ENCODE peak calls at places on chromosome 2, in eight cellular contexts. W is AG04449, K is kidney epithelial cell, M is esophagus squamous epithelium, C is uterus, G is heart right ventricle, S is foreskin fibroblast, B is lower leg skin. N is an unnamed sample.

GRCh38 chr2:159228006-159228655 is 58.4 kb downstream of the WDSUB1 start:
- DNase-seq in K (no peak), M (no peak), G (no peak), S (peak; percentile 83), C (no peak), W (peak; percentile 67), B (no peak), N (no peak)

GRCh38 chr2:107392241-107392704 is 434.4 kb upstream of the RGPD4 start:
- DNase-seq in G (no peak), B (no peak), S (no peak), W (no peak), K (no peak), C (no peak), M (no peak), N (no peak)

GRCh38 chr2:207765541-207765940 is 4.2 kb downstream of the FZD5 start:
- DNase-seq in G (no peak), K (no peak), C (no peak), B (no peak), W (no peak), M (no peak), S (no peak), N (peak; percentile 62)

GRCh38 chr2:158618859-158619490 is 162.2 kb downstream of the PKP4 start:
- DNase-seq in G (no peak), B (no peak), W (no peak), M (no peak), S (no peak), K (no peak), C (no peak), N (no peak)

GRCh38 chr2:130822766-130823165 is 13.9 kb upstream of the ARHGEF4 start:
- DNase-seq in S (no peak), G (no peak), B (no peak), M (no peak), W (no peak), C (no peak), K (no peak), N (no peak)

GRCh38 chr2:152240559-152241231 is 65.1 kb upstream of the STAM2 start:
- DNase-seq in W (no peak), G (no peak), M (no peak), S (peak; percentile 74), B (no peak), C (no peak), K (no peak), N (no peak)

GRCh38 chr2:212912445-212913103 is 238.8 kb downstream of the IKZF2 start:
- DNase-seq in B (peak; percentile 42), K (peak; percentile 34), M (no peak), G (no peak), S (peak; percentile 45), W (no peak), C (no peak), N (no peak)

GRCh38 chr2:17845806-17846205 is 29.5 kb downstream of the MSGN1 start:
- DNase-seq in S (no peak), M (no peak), B (no peak), K (no peak), W (no peak), C (no peak), G (no peak), N (no peak)

GRCh38 chr2:219490600-219491130 is 8.0 kb upstream of the GMPPA start:
- DNase-seq in W (no peak), S (no peak), K (no peak), C (no peak), B (no peak), M (no peak), G (no peak), N (peak; percentile 65)

GRCh38 chr2:219490186-219490585 is 8.5 kb upstream of the GMPPA start:
- DNase-seq in K (no peak), G (no peak), S (no peak), C (no peak), B (no peak), M (no peak), W (no peak), N (no peak)

GRCh38 chr2:219491278-219491967 is 7.3 kb upstream of the GMPPA start:
- DNase-seq in C (no peak), M (no peak), B (no peak), W (no peak), S (no peak), K (no peak), G (peak; percentile 45), N (no peak)

GRCh38 chr2:219493086-219493485 is 5.6 kb upstream of the GMPPA start:
- DNase-seq in B (no peak), K (no peak), W (no peak), S (no peak), M (no peak), C (no peak), G (no peak), N (no peak)

DNA sequence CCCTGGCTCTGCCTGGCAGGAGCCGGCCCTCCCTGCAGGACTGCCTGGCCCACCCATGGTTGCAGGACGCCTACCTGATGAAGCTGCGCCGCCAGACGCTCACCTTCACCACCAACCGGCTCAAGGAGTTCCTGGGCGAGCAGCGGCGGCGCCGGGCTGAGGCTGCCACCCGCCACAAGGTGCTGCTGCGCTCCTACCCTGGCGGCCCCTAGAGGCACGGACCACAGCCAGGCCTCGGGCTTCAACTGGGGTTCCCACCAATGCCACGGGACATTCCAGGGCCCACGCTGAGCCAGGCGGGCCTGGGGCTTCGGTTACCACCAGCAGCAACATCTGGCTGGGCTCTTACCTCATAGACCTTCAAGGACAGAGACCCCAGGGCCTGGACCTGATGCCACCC is 6.1 kb upstream of the GMPPA start:
- DNase-seq in C (no peak), B (no peak), S (no peak), G (no peak), W (no peak), M (no peak), K (no peak), N (no peak)
- TF ChIP-seq CTCF in C (no peak), B (no peak), S (no peak), G (no peak), W (no peak), M (no peak), K (no peak), N (no peak)

GRCh38 chr2:8337321-8337720 is 344.5 kb upstream of the ID2 start:
- DNase-seq in S (no peak), M (no peak), K (no peak), W (no peak), B (no peak), G (no peak), C (no peak), N (no peak)
- H3K4me3 ChIP-seq in S (no peak overlapping the region), M (no peak overlapping the region), K (no peak overlapping the region), W (no peak overlapping the region), B (no peak overlapping the region), G (no peak overlapping the region), C (no peak overlapping the region), N (no peak overlapping the region)

GRCh38 chr2:116674188-116674587 is 1140.3 kb upstream of the DDX18 start:
- DNase-seq in W (no peak), M (no peak), B (no peak), K (no peak), G (no peak), S (no peak), C (no peak), N (no peak)
- TF ChIP-seq CTCF in W (no peak), M (no peak), B (no peak), K (no peak), G (no peak), S (no peak), C (no peak), N (no peak)

DNA sequence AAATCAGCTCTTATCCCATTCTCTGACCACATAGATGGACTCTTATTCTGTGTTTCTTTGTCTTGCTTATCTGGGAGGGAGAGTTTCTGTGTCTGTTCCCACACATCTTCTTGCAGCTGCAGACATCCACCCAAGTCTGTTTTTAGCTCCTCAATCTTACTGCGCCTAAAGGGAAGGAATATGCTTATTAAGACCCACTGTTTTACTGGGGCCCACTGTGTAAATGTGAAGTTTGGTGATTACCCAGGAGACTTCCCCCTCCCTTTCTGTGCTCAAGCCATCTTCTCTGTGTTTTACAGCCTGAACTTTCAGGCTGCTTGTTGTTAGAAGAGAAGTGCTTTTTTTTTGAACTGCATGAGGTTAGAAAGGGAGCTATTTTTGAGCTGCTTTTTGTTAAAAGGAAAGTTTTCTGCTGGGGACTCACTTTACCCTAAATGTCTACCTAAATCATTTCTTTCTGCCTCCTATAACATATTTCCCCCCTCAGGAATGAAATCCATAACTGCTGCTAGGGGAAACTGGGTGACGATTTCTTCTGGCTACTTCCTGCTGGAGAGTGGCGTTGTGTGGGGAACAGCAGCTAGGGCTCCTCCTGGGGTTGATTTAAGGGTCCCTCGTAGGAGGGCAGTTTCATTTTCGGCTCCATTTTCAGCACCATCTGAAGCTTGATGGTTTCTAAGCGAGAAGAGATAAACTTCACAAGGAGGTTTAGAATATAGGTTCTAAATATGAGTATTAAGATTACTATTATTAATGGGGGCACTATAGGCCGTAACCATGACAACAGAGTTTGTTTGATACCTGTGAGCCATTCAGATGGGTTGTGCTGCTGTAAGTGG is 39.5 kb upstream of the GMCL1 start:
- DNase-seq in K (no peak), W (no peak), M (no peak), C (no peak), G (no peak), S (no peak), B (no peak), N (no peak)
- H3K4me3 ChIP-seq in K (no peak overlapping the region), W (no peak overlapping the region), M (peak overlapping the region; percentile 3), C (peak overlapping the region; percentile 19), G (no peak overlapping the region), S (no peak overlapping the region), B (no peak overlapping the region), N (no peak overlapping the region)

GRCh38 chr2:188303363-188304031 is 11.8 kb downstream of the GULP1 start:
- DNase-seq in G (no peak), K (peak; percentile 69), W (no peak), S (peak; percentile 71), C (no peak), M (no peak), B (no peak), N (no peak)
- TF ChIP-seq CTCF in G (no peak), K (no peak), W (no peak), S (no peak), C (no peak), M (no peak), B (no peak), N (no peak)